ENCODE peak calls at places on chromosomes 5 and 9, in ten cellular contexts. One of them, this sample, is unnamed.

GRCh38 chr5:114822885-114823284 is 346.8 kb downstream of the TRIM36 start:
- DNase-seq in lung: no peak
- DNase-seq in lower lobe of right lung: no peak
- DNase-seq in PC-9: no peak
- DNase-seq in brain microvascular endothelial cell: no peak
- DNase-seq in epithelial cell of esophagus: no peak
- DNase-seq in GM12864: no peak
- DNase-seq in CD8-positive, alpha-beta T cell: no peak
- DNase-seq in BJ: no peak
- DNase-seq in A549: no peak
- DNase-seq in this sample: no peak

GRCh38 chr5:128271859-128272446 is 188.4 kb downstream of the SLC12A2 start:
- DNase-seq in lower lobe of right lung: no peak
- DNase-seq in A549: peak; percentile 24
- DNase-seq in epithelial cell of esophagus: peak; percentile 71
- DNase-seq in PC-9: peak; percentile 21
- DNase-seq in GM12864: no peak
- DNase-seq in BJ: peak; percentile 26
- DNase-seq in CD8-positive, alpha-beta T cell: no peak
- DNase-seq in lung: no peak
- DNase-seq in brain microvascular endothelial cell: peak; percentile 96
- DNase-seq in this sample: peak; percentile 89

GRCh38 chr9:90706230-90706629 is 63.6 kb upstream of the DIRAS2 start:
- DNase-seq in BJ: no peak
- DNase-seq in epithelial cell of esophagus: peak; percentile 61
- DNase-seq in lung: no peak
- DNase-seq in CD8-positive, alpha-beta T cell: no peak
- DNase-seq in A549: no peak
- DNase-seq in lower lobe of right lung: no peak
- DNase-seq in GM12864: no peak
- DNase-seq in brain microvascular endothelial cell: no peak
- DNase-seq in PC-9: no peak
- DNase-seq in this sample: no peak

GRCh38 chr9:133742849-133743444 is 4.8 kb upstream of the SARDH start:
- DNase-seq in BJ: no peak
- DNase-seq in GM12864: peak; percentile 31
- DNase-seq in lower lobe of right lung: peak; percentile 73
- DNase-seq in PC-9: peak; percentile 88
- DNase-seq in A549: peak; percentile 95
- DNase-seq in lung: peak; percentile 74
- DNase-seq in CD8-positive, alpha-beta T cell: peak; percentile 69
- DNase-seq in brain microvascular endothelial cell: peak; percentile 54
- DNase-seq in epithelial cell of esophagus: peak; percentile 63
- DNase-seq in this sample: peak; percentile 66

GRCh38 chr5:159877894-159878448 is 38.3 kb upstream of the ADRA1B start:
- DNase-seq in GM12864: no peak
- DNase-seq in lower lobe of right lung: peak; percentile 69
- DNase-seq in PC-9: no peak
- DNase-seq in brain microvascular endothelial cell: no peak
- DNase-seq in CD8-positive, alpha-beta T cell: no peak
- DNase-seq in lung: peak; percentile 70
- DNase-seq in epithelial cell of esophagus: no peak
- DNase-seq in A549: no peak
- DNase-seq in BJ: no peak
- DNase-seq in this sample: peak; percentile 89

GRCh38 chr5:150486402-150487198 is 21.3 kb upstream of the NDST1 start:
- DNase-seq in lower lobe of right lung: peak; percentile 84
- DNase-seq in epithelial cell of esophagus: peak; percentile 71
- DNase-seq in BJ: no peak
- DNase-seq in PC-9: peak; percentile 91
- DNase-seq in A549: peak; percentile 70
- DNase-seq in lung: peak; percentile 65
- DNase-seq in brain microvascular endothelial cell: no peak
- DNase-seq in CD8-positive, alpha-beta T cell: peak; percentile 20
- DNase-seq in GM12864: no peak
- DNase-seq in this sample: peak; percentile 53

GRCh38 chr5:58925627-58926545 is 343.0 kb downstream of the RAB3C start:
- DNase-seq in epithelial cell of esophagus: peak; percentile 36
- DNase-seq in lower lobe of right lung: no peak
- DNase-seq in GM12864: no peak
- DNase-seq in lung: no peak
- DNase-seq in PC-9: no peak
- DNase-seq in brain microvascular endothelial cell: no peak
- DNase-seq in CD8-positive, alpha-beta T cell: no peak
- DNase-seq in BJ: no peak
- DNase-seq in A549: no peak
- DNase-seq in this sample: no peak

GRCh38 chr5:119022017-119022745 is 33.8 kb upstream of the DTWD2 start:
- DNase-seq in GM12864: no peak
- DNase-seq in CD8-positive, alpha-beta T cell: no peak
- DNase-seq in lung: no peak
- DNase-seq in epithelial cell of esophagus: peak; percentile 50
- DNase-seq in lower lobe of right lung: no peak
- DNase-seq in PC-9: no peak
- DNase-seq in brain microvascular endothelial cell: peak; percentile 8
- DNase-seq in BJ: no peak
- DNase-seq in A549: peak; percentile 18
- DNase-seq in this sample: peak; percentile 70

GRCh38 chr5:40124367-40124766 is 555.3 kb upstream of the PTGER4 start:
- DNase-seq in brain microvascular endothelial cell: no peak
- DNase-seq in lower lobe of right lung: no peak
- DNase-seq in CD8-positive, alpha-beta T cell: no peak
- DNase-seq in BJ: no peak
- DNase-seq in A549: no peak
- DNase-seq in GM12864: no peak
- DNase-seq in lung: no peak
- DNase-seq in epithelial cell of esophagus: no peak
- DNase-seq in PC-9: no peak
- DNase-seq in this sample: no peak

GRCh38 chr9:33159058-33159759 is 7.9 kb downstream of the B4GALT1 start:
- DNase-seq in PC-9: no peak
- DNase-seq in GM12864: no peak
- DNase-seq in epithelial cell of esophagus: no peak
- DNase-seq in lung: peak; percentile 79
- DNase-seq in brain microvascular endothelial cell: peak; percentile 36
- DNase-seq in lower lobe of right lung: peak; percentile 79
- DNase-seq in BJ: no peak
- DNase-seq in CD8-positive, alpha-beta T cell: no peak
- DNase-seq in A549: no peak
- DNase-seq in this sample: peak; percentile 74

GRCh38 chr5:131607903-131608540 is 27.0 kb downstream of the RAPGEF6 start:
- DNase-seq in GM12864: no peak
- DNase-seq in epithelial cell of esophagus: no peak
- DNase-seq in PC-9: no peak
- DNase-seq in lung: no peak
- DNase-seq in lower lobe of right lung: no peak
- DNase-seq in A549: no peak
- DNase-seq in CD8-positive, alpha-beta T cell: no peak
- DNase-seq in brain microvascular endothelial cell: peak; percentile 29
- DNase-seq in BJ: no peak
- DNase-seq in this sample: no peak

GRCh38 chr5:131611064-131611381 is 24.0 kb downstream of the RAPGEF6 start:
- DNase-seq in A549: no peak
- DNase-seq in PC-9: no peak
- DNase-seq in BJ: no peak
- DNase-seq in GM12864: no peak
- DNase-seq in lower lobe of right lung: no peak
- DNase-seq in lung: no peak
- DNase-seq in CD8-positive, alpha-beta T cell: no peak
- DNase-seq in brain microvascular endothelial cell: no peak
- DNase-seq in epithelial cell of esophagus: no peak
- DNase-seq in this sample: no peak

GRCh38 chr5:131608597-131608996 is 26.4 kb downstream of the RAPGEF6 start:
- DNase-seq in PC-9: no peak
- DNase-seq in CD8-positive, alpha-beta T cell: no peak
- DNase-seq in A549: no peak
- DNase-seq in GM12864: no peak
- DNase-seq in BJ: no peak
- DNase-seq in epithelial cell of esophagus: no peak
- DNase-seq in lung: no peak
- DNase-seq in brain microvascular endothelial cell: no peak
- DNase-seq in lower lobe of right lung: no peak
- DNase-seq in this sample: no peak

GRCh38 chr5:131609774-131610173 is 25.3 kb downstream of the RAPGEF6 start:
- DNase-seq in brain microvascular endothelial cell: peak; percentile 63
- DNase-seq in A549: no peak
- DNase-seq in lower lobe of right lung: no peak
- DNase-seq in CD8-positive, alpha-beta T cell: no peak
- DNase-seq in lung: no peak
- DNase-seq in GM12864: no peak
- DNase-seq in epithelial cell of esophagus: no peak
- DNase-seq in BJ: no peak
- DNase-seq in PC-9: no peak
- DNase-seq in this sample: no peak

DNA sequence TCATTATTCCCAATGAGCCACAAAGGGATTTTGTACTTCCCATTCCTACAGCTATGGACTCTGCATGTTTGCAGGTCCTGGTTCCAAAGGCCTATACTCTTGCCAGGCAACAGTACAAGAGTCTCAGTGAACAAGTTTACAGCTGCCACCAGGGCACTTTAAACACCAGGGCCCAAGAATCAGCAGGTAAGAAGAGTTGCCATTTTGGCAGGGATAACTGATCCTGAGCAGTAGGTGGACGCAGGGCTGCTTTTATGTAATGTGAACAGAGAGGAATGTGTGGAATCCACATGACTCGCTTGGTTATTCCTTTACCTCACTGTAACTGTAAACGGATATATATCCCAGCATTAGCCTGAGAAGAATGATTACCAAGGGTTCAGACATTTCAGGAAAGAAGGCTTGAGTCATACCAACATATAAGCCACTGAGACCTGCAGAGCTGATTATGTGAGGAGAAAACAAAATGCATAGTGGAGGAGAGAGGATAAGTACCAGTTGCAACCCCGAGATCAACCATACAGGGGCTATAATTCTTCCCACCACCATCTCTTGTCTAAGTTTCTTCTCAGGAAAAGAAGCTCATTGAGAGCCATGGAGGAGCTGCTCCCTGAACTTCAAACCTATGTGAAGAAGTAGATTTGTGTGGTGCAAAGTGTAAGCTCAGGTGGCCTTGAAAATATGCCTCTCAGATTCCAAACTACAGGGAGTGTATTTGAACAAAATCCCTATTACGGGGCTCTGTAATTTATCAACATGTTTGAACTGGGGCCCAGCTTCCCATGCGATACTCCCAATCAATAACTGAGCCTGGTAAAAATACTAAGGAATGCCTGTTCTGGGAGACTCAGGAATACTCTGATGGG is 24.6 kb downstream of the RAPGEF6 start:
- DNase-seq in PC-9: peak; percentile 18
- DNase-seq in CD8-positive, alpha-beta T cell: no peak
- DNase-seq in epithelial cell of esophagus: peak; percentile 81
- DNase-seq in lower lobe of right lung: no peak
- DNase-seq in lung: no peak
- DNase-seq in A549: peak; percentile 18
- DNase-seq in BJ: no peak
- DNase-seq in GM12864: no peak
- DNase-seq in brain microvascular endothelial cell: peak; percentile 80
- DNase-seq in this sample: peak; percentile 80
- TF ChIP-seq CTCF in PC-9: no peak
- TF ChIP-seq CTCF in CD8-positive, alpha-beta T cell: no peak
- TF ChIP-seq CTCF in epithelial cell of esophagus: no peak
- TF ChIP-seq CTCF in lower lobe of right lung: no peak
- TF ChIP-seq CTCF in lung: no peak
- TF ChIP-seq CTCF in A549: no peak
- TF ChIP-seq CTCF in BJ: no peak
- TF ChIP-seq CTCF in GM12864: no peak
- TF ChIP-seq CTCF in brain microvascular endothelial cell: no peak
- TF ChIP-seq CTCF in this sample: no peak

DNA sequence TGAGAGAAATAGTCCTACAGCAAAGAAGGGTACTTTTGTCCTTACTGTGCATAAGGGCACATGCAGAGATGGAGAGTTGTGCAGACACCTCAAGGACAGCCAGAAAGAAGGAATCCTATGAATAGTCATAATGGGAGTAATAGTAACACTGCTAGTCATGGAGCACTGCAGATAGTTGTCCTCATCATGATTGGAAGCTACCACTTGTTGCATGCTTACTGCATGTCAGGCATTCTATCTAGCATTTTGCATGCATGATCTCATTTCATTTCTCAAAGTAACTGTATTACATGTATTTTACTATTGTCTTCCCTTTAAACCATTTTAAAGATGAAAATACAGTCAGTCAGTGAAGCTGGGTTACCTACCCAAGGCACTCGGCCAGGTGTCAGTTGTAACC is 81.3 kb downstream of the PIK3R1 start:
- DNase-seq in lung: no peak
- DNase-seq in PC-9: no peak
- DNase-seq in BJ: no peak
- DNase-seq in lower lobe of right lung: no peak
- DNase-seq in GM12864: no peak
- DNase-seq in epithelial cell of esophagus: no peak
- DNase-seq in CD8-positive, alpha-beta T cell: no peak
- DNase-seq in A549: no peak
- DNase-seq in brain microvascular endothelial cell: no peak
- DNase-seq in this sample: no peak
- H3K4me3 ChIP-seq in lung: no peak overlapping the region
- H3K4me3 ChIP-seq in PC-9: no peak overlapping the region
- H3K4me3 ChIP-seq in BJ: no peak overlapping the region
- H3K4me3 ChIP-seq in lower lobe of right lung: no peak overlapping the region
- H3K4me3 ChIP-seq in GM12864: no peak overlapping the region
- H3K4me3 ChIP-seq in epithelial cell of esophagus: no peak overlapping the region
- H3K4me3 ChIP-seq in CD8-positive, alpha-beta T cell: no peak overlapping the region
- H3K4me3 ChIP-seq in A549: no peak overlapping the region
- H3K4me3 ChIP-seq in brain microvascular endothelial cell: no peak overlapping the region
- H3K4me3 ChIP-seq in this sample: no peak overlapping the region

GRCh38 chr9:7392161-7392560 is 407.4 kb downstream of the DMAC1 start:
- DNase-seq in A549: no peak
- DNase-seq in lung: no peak
- DNase-seq in GM12864: no peak
- DNase-seq in epithelial cell of esophagus: no peak
- DNase-seq in PC-9: no peak
- DNase-seq in brain microvascular endothelial cell: no peak
- DNase-seq in BJ: no peak
- DNase-seq in CD8-positive, alpha-beta T cell: no peak
- DNase-seq in lower lobe of right lung: no peak
- DNase-seq in this sample: no peak

GRCh38 chr9:7388755-7389154 is 410.8 kb downstream of the DMAC1 start:
- DNase-seq in CD8-positive, alpha-beta T cell: no peak
- DNase-seq in epithelial cell of esophagus: no peak
- DNase-seq in brain microvascular endothelial cell: no peak
- DNase-seq in BJ: no peak
- DNase-seq in lower lobe of right lung: no peak
- DNase-seq in A549: no peak
- DNase-seq in PC-9: no peak
- DNase-seq in lung: no peak
- DNase-seq in GM12864: no peak
- DNase-seq in this sample: no peak

GRCh38 chr9:7394007-7394774 is 405.4 kb downstream of the DMAC1 start:
- DNase-seq in lower lobe of right lung: no peak
- DNase-seq in BJ: no peak
- DNase-seq in GM12864: no peak
- DNase-seq in PC-9: no peak
- DNase-seq in A549: no peak
- DNase-seq in CD8-positive, alpha-beta T cell: no peak
- DNase-seq in brain microvascular endothelial cell: no peak
- DNase-seq in epithelial cell of esophagus: no peak
- DNase-seq in lung: no peak
- DNase-seq in this sample: no peak
- TF ChIP-seq CTCF in lower lobe of right lung: no peak
- TF ChIP-seq CTCF in BJ: no peak
- TF ChIP-seq CTCF in GM12864: no peak
- TF ChIP-seq CTCF in PC-9: no peak
- TF ChIP-seq CTCF in A549: no peak
- TF ChIP-seq CTCF in CD8-positive, alpha-beta T cell: no peak
- TF ChIP-seq CTCF in brain microvascular endothelial cell: peak; percentile 27
- TF ChIP-seq CTCF in epithelial cell of esophagus: peak; percentile 17
- TF ChIP-seq CTCF in lung: no peak
- TF ChIP-seq CTCF in this sample: no peak

GRCh38 chr5:111146053-111146452 is 53.9 kb downstream of the WDR36 start:
- DNase-seq in CD8-positive, alpha-beta T cell: no peak
- DNase-seq in lower lobe of right lung: no peak
- DNase-seq in BJ: no peak
- DNase-seq in GM12864: no peak
- DNase-seq in epithelial cell of esophagus: no peak
- DNase-seq in PC-9: no peak
- DNase-seq in A549: no peak
- DNase-seq in lung: no peak
- DNase-seq in brain microvascular endothelial cell: no peak
- DNase-seq in this sample: no peak
- H3K4me3 ChIP-seq in CD8-positive, alpha-beta T cell: no peak overlapping the region
- H3K4me3 ChIP-seq in lower lobe of right lung: no peak overlapping the region
- H3K4me3 ChIP-seq in BJ: no peak overlapping the region
- H3K4me3 ChIP-seq in GM12864: no peak overlapping the region
- H3K4me3 ChIP-seq in epithelial cell of esophagus: no peak overlapping the region
- H3K4me3 ChIP-seq in PC-9: no peak overlapping the region
- H3K4me3 ChIP-seq in A549: no peak overlapping the region
- H3K4me3 ChIP-seq in lung: no peak overlapping the region
- H3K4me3 ChIP-seq in brain microvascular endothelial cell: no peak overlapping the region
- H3K4me3 ChIP-seq in this sample: no peak overlapping the region

This sample was measured in cardiac fibroblast.